ENCODE peak calls at places on chromosome 15, in five cellular contexts. Z is A549, M is kidney, V is OCI-LY7, W is SJSA1. E is an unnamed sample.

GRCh38 chr15:89452330-89452836 is 44.0 kb downstream of the RHCG start:
- DNase-seq in Z (no peak), M (peak), V (no peak), W (no peak), E (no peak)

GRCh38 chr15:101536875-101537405 is 47.4 kb upstream of the PCSK6 start:
- DNase-seq in W (peak), Z (no peak), V (no peak), M (no peak), E (no peak)

GRCh38 chr15:46386356-46386755 is 751.5 kb downstream of the SQOR start:
- DNase-seq in V (no peak), W (no peak), Z (no peak), M (no peak), E (no peak)

GRCh38 chr15:81182031-81182745 is 14.5 kb upstream of the IL16 start:
- DNase-seq in M (no peak), W (no peak), V (no peak), Z (no peak), E (no peak)

GRCh38 chr15:73691398-73691797 is 7.2 kb downstream of the CD276 start:
- DNase-seq in M (no peak), Z (no peak), W (no peak), V (no peak), E (peak)

GRCh38 chr15:59242649-59243048 is 36.0 kb downstream of the LDHAL6B start:
- DNase-seq in W (no peak), M (no peak), V (no peak), Z (no peak), E (no peak)

GRCh38 chr15:70132148-70132547 is 34.4 kb upstream of the TLE3 start:
- DNase-seq in M (no peak), W (no peak), Z (no peak), V (no peak), E (peak)

GRCh38 chr15:34753236-34753894 is 1.4 kb downstream of the GJD2 start:
- DNase-seq in Z (no peak), W (peak), V (no peak), M (no peak), E (peak)

GRCh38 chr15:41789237-41789636 is 15.0 kb downstream of the MAPKBP1 start:
- DNase-seq in Z (no peak), W (no peak), V (no peak), M (no peak), E (no peak)

GRCh38 chr15:101115318-101115886 is 136.4 kb downstream of the CHSY1 start:
- DNase-seq in W (no peak), V (no peak), Z (no peak), M (no peak), E (no peak)

GRCh38 chr15:66068801-66069200 is 184.7 kb downstream of the MEGF11 start:
- DNase-seq in Z (no peak), W (no peak), M (peak), V (no peak), E (no peak)

GRCh38 chr15:77632760-77633133 is at the start of gene LINGO1:
- DNase-seq in M (no peak), W (no peak), V (no peak), Z (peak), E (peak)

GRCh38 chr15:63722144-63722543 is 111.6 kb downstream of the HERC1 start:
- DNase-seq in V (no peak), W (no peak), Z (no peak), M (no peak), E (no peak)

GRCh38 chr15:59218099-59218498 is 11.5 kb downstream of the LDHAL6B start:
- DNase-seq in V (no peak), W (no peak), Z (no peak), M (no peak), E (no peak)

GRCh38 chr15:76056931-76057330 is 2.9 kb upstream of the TMEM266 start:
- DNase-seq in Z (no peak), V (peak), M (no peak), W (no peak), E (no peak)

GRCh38 chr15:59200560-59200959 is 6.1 kb upstream of the LDHAL6B start:
- DNase-seq in W (no peak), M (no peak), Z (no peak), V (no peak), E (no peak)

GRCh38 chr15:78934063-78935023 is 10.5 kb downstream of the CTSH start:
- DNase-seq in M (peak), Z (no peak), V (no peak), W (no peak), E (no peak)

GRCh38 chr15:37819191-37819590 is 115.2 kb upstream of the TMCO5A start:
- DNase-seq in V (no peak), Z (no peak), W (no peak), M (no peak), E (no peak)

GRCh38 chr15:99973351-99973750 is 240.1 kb upstream of the LYSMD4 start:
- DNase-seq in M (no peak), Z (no peak), W (no peak), V (no peak), E (no peak)

GRCh38 chr15:45157974-45158373 is 28.2 kb downstream of the DUOX1 start:
- DNase-seq in Z (no peak), M (peak), V (no peak), W (peak), E (no peak)

GRCh38 chr15:71757741-71758530 is 52.4 kb upstream of the NR2E3 start:
- DNase-seq in V (no peak), Z (no peak), W (no peak), M (peak), E (no peak)

GRCh38 chr15:60773893-60774292 is 295.0 kb upstream of the ICE2 start:
- DNase-seq in V (no peak), M (no peak), W (no peak), Z (no peak), E (no peak)

GRCh38 chr15:91047545-91048199 is 25.3 kb upstream of the VPS33B start:
- DNase-seq in V (peak), M (no peak), Z (no peak), W (no peak), E (no peak)

GRCh38 chr15:45186771-45187577 is 792 bp downstream of the SHF start:
- DNase-seq in W (no peak), Z (no peak), M (peak), V (no peak), E (no peak)

GRCh38 chr15:45425135-45425534 is 46.8 kb upstream of the GATM start:
- DNase-seq in M (no peak), Z (no peak), W (no peak), V (no peak), E (no peak)

GRCh38 chr15:31328999-31329639 is 2.5 kb downstream of the KLF13 start:
- DNase-seq in V (peak), W (no peak), Z (peak), M (peak), E (no peak)

GRCh38 chr15:68666120-68666811 is 87.5 kb downstream of the CORO2B start:
- DNase-seq in W (no peak), V (peak), M (no peak), Z (no peak), E (no peak)

GRCh38 chr15:29676961-29677402 is 145.3 kb downstream of the TJP1 start:
- DNase-seq in V (no peak), M (no peak), W (no peak), Z (no peak), E (no peak)

GRCh38 chr15:55823191-55823670 is 80.3 kb upstream of the PRTG start:
- DNase-seq in Z (no peak), M (no peak), V (no peak), W (peak), E (no peak)

GRCh38 chr15:101043011-101043410 is 123.9 kb downstream of the LRRK1 start:
- DNase-seq in W (no peak), M (peak), Z (no peak), V (no peak), E (no peak)

GRCh38 chr15:80614711-80615360 is 80.3 kb upstream of the ABHD17C start:
- DNase-seq in Z (no peak), V (no peak), W (no peak), M (no peak), E (no peak)

GRCh38 chr15:69317392-69317841 is 18.7 kb downstream of the PAQR5 start:
- DNase-seq in W (no peak), M (peak), V (no peak), Z (no peak), E (no peak)

GRCh38 chr15:67175643-67176071 is 78.8 kb downstream of the AAGAB start:
- DNase-seq in V (no peak), Z (no peak), M (no peak), W (no peak), E (peak)

GRCh38 chr15:67173015-67173414 is 81.4 kb downstream of the AAGAB start:
- DNase-seq in Z (no peak), V (no peak), W (no peak), M (no peak), E (no peak)

GRCh38 chr15:67174864-67175573 is 79.4 kb downstream of the AAGAB start:
- DNase-seq in Z (peak), W (no peak), V (peak), M (no peak), E (peak)

GRCh38 chr15:67173786-67174185 is 80.7 kb downstream of the AAGAB start:
- DNase-seq in M (no peak), W (no peak), Z (no peak), V (no peak), E (no peak)

DNA sequence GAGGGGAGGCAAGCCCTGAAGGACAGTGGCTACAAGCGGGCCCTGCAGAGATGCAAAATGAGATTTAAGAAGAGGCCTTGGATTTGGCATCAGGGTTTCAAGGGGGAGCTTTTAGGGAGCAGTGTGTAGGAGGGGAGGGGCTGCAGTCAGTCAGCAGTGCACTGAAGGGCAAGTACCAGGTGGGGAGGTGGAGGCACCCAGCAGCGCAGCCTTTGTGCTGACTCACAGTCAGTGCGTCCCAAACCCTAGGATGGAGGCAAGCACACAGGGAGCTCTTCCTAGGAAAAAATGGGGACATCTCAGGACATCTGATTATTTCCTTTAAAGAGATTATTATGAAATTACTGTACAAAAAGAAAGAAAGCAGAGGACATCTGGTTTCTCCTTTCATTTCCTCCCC is 80.0 kb downstream of the AAGAB start:
- DNase-seq in W (no peak), V (no peak), M (no peak), Z (no peak), E (no peak)
- H3K27ac ChIP-seq in W (no peak), V (no peak), M (no peak), Z (peak), E (no peak)

GRCh38 chr15:67253517-67254237 is 784 bp downstream of the AAGAB start:
- DNase-seq in M (no peak), V (no peak), W (peak), Z (peak), E (no peak)

GRCh38 chr15:67254238-67255175 is at the start of the genes AAGAB and IQCH:
- DNase-seq in V (peak), M (peak), Z (peak), W (peak), E (peak)

GRCh38 chr15:67251318-67251717 is 3.1 kb downstream of the AAGAB start:
- DNase-seq in M (no peak), W (no peak), Z (no peak), V (no peak), E (no peak)

GRCh38 chr15:67256051-67256450 is 1.5 kb downstream of the IQCH start:
- DNase-seq in M (no peak), W (no peak), Z (no peak), V (no peak), E (no peak)

DNA sequence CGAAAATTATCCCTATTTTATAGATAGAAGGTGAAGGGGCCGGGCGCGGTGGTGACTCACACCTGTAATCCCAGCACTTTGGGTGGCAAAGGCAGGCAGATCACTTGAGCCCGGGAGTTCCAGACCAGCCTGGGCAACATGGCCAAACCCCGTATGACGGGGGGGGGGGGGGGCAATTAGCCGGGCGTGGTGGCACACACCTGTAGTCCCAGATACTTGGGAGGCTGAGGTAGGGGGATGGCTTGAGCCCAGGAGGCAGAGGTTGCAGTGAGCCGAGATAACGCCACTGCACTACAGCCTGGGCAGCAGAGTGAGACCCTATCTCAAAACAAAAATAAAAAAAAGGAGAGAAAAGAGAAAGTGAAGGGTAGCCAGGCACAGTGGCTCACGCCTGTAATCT is 1.4 kb downstream of the AAGAB start:
- DNase-seq in Z (no peak), W (no peak), M (no peak), V (no peak), E (no peak)
- H3K4me3 ChIP-seq in Z (peak), W (peak), M (peak), V (peak), E (no peak)

GRCh38 chr15:49644364-49644794 is 23.5 kb downstream of the DTWD1 start:
- DNase-seq in V (no peak), M (no peak), Z (no peak), W (no peak), E (no peak)
- H3K27ac ChIP-seq in V (no peak), M (no peak), Z (no peak), W (no peak), E (no peak)

DNA sequence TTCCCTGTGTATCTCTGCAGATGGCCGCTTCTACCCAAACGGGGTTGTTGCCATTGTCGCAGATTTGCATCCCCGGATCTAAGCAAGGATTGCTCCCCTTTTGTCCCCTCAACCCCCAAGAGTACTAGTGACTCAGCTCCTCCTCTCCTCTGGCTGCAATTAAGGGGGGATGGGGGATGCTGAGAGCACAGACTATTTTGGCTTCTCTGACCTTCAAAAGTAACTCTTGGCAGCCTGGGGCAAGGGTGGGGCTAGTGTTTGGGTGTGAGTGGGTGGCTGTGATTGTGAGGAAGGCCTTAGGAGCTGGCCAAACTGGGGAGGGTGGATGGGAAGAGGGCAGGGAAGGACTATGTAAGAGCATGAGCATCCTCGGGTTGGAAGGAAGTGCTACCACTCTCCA is 1.2 kb upstream of the MAP1A start:
- DNase-seq in M (no peak), W (peak), V (no peak), Z (no peak), E (peak)
- H3K4me3 ChIP-seq in M (no peak), W (peak), V (no peak), Z (no peak), E (no peak)

DNA sequence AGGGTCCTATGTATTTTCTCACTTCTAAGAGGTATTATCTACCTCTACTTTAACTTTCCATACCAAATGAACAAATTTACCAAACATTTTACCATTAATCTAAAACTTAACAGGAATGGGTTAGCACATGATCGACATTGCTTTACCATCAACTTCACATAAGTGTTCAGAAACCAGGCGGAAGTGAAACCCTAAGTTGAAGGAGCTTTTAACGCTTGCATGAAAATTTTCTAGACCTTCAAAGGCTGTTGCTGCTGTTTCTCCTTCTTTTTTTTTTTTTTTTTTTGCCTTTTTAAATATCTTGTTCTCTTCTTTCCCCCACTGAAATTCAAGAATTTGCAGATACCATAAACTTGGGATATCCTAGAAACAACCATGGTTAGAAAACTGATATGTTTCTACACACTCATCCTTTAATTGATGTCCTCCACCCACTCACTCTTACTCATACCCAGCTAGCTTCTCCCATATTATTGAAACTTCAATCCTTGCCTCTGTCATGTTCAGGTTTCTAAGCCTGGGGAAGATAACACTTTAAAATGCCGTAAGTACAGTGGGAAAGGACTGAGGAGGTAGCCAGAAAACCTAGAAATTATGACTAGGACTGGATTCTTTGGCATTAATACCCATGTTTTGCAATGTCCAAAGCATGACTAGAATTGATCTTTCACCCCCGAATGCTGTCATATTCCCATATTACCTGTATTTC is 24.7 kb downstream of the MYO5A start:
- DNase-seq in Z (no peak), M (no peak), V (peak), W (no peak), E (no peak)
- H3K27ac ChIP-seq in Z (no peak), M (no peak), V (peak), W (no peak), E (no peak)

GRCh38 chr15:98548172-98548971 is 100.0 kb upstream of the IGF1R start:
- DNase-seq in Z (peak), M (peak), V (no peak), W (peak), E (peak)
- H3K4me3 ChIP-seq in Z (peak), M (peak), V (no peak), W (peak), E (peak)

DNA sequence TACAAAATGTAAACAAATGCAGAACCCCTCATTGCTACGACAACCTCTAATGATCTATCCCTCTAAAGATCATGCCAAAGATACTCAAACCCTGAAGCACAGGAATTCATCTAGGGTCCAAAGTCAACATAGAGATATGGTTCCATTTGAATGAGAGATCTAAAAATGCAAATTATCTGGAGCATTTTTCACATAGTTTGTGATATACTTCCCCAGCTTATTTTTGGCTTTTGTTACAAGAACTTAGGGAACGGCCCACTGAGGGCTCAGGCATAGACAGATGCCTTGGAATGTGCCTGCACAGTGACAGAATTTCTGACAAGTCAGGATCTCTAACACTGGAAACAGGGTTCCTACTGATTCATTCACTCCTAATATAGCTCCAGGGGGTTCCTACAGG is 258.9 kb upstream of the THBS1 start:
- DNase-seq in W (peak), V (no peak), Z (no peak), M (no peak), E (no peak)
- H3K27ac ChIP-seq in W (peak), V (no peak), Z (no peak), M (no peak), E (no peak)

GRCh38 chr15:40342421-40343313 is 1.9 kb upstream of the CCDC9B start:
- DNase-seq in M (peak), Z (no peak), V (no peak), W (no peak), E (no peak)

GRCh38 chr15:40338921-40339620 is 1.7 kb downstream of the CCDC9B start:
- DNase-seq in Z (peak), V (no peak), M (peak), W (peak), E (peak)

GRCh38 chr15:40339621-40339945 is 1.2 kb downstream of the CCDC9B start:
- DNase-seq in M (peak), V (no peak), W (no peak), Z (no peak), E (peak)

GRCh38 chr15:40340038-40340739 is 550 bp downstream of the CCDC9B start:
- DNase-seq in V (no peak), M (peak), W (peak), Z (no peak), E (peak)

GRCh38 chr15:40340740-40341400 is at the start of gene CCDC9B:
- DNase-seq in M (peak), Z (peak), W (peak), V (no peak), E (peak)
- H3K4me3 ChIP-seq in M (peak), Z (peak), W (peak), V (no peak), E (peak)

E was measured in right cardiac atrium.